ENCODE peak calls at places on chromosomes 12 and 14, in nine cellular contexts. One of them, this sample, is unnamed.
A peak's percentile ranks its signal among the peaks of the same experiment; 100 is the strongest.

GRCh38 chr12:3596703-3597472 is 105.9 kb downstream of the PRMT8 start:
- DNase-seq in PC-3: no peak
- DNase-seq in astrocyte: no peak
- DNase-seq in ovary: no peak
- DNase-seq in mesenchymal stem cell: no peak
- DNase-seq in upper lobe of right lung: peak; percentile 19
- DNase-seq in neural progenitor cell: no peak
- DNase-seq in cardiac muscle cell: no peak
- DNase-seq in sigmoid colon: peak; percentile 15
- DNase-seq in this sample: no peak

GRCh38 chr12:14057895-14058294 is 76.5 kb upstream of the GRIN2B start:
- DNase-seq in cardiac muscle cell: no peak
- DNase-seq in neural progenitor cell: no peak
- DNase-seq in ovary: no peak
- DNase-seq in mesenchymal stem cell: no peak
- DNase-seq in sigmoid colon: no peak
- DNase-seq in upper lobe of right lung: no peak
- DNase-seq in PC-3: no peak
- DNase-seq in astrocyte: no peak
- DNase-seq in this sample: no peak

GRCh38 chr12:57511588-57512325 is 8.6 kb downstream of the DDIT3 start:
- DNase-seq in neural progenitor cell: no peak
- DNase-seq in astrocyte: no peak
- DNase-seq in upper lobe of right lung: no peak
- DNase-seq in mesenchymal stem cell: no peak
- DNase-seq in cardiac muscle cell: no peak
- DNase-seq in sigmoid colon: no peak
- DNase-seq in ovary: no peak
- DNase-seq in PC-3: no peak
- DNase-seq in this sample: no peak

GRCh38 chr14:50542941-50543418 is 10.6 kb upstream of the MAP4K5 start:
- DNase-seq in neural progenitor cell: peak; percentile 66
- DNase-seq in astrocyte: peak; percentile 41
- DNase-seq in upper lobe of right lung: no peak
- DNase-seq in sigmoid colon: no peak
- DNase-seq in cardiac muscle cell: peak; percentile 50
- DNase-seq in mesenchymal stem cell: peak; percentile 51
- DNase-seq in ovary: no peak
- DNase-seq in PC-3: peak; percentile 87
- DNase-seq in this sample: peak; percentile 47

GRCh38 chr14:103501041-103501870 is 21.4 kb downstream of the CKB start:
- DNase-seq in sigmoid colon: peak; percentile 46
- DNase-seq in upper lobe of right lung: no peak
- DNase-seq in astrocyte: no peak
- DNase-seq in neural progenitor cell: no peak
- DNase-seq in cardiac muscle cell: no peak
- DNase-seq in PC-3: no peak
- DNase-seq in mesenchymal stem cell: no peak
- DNase-seq in ovary: no peak
- DNase-seq in this sample: no peak

GRCh38 chr12:121793501-121793835 is at the start of gene RHOF:
- DNase-seq in cardiac muscle cell: peak; percentile 51
- DNase-seq in neural progenitor cell: peak; percentile 80
- DNase-seq in sigmoid colon: no peak
- DNase-seq in upper lobe of right lung: peak; percentile 86
- DNase-seq in PC-3: peak; percentile 73
- DNase-seq in mesenchymal stem cell: no peak
- DNase-seq in ovary: peak; percentile 63
- DNase-seq in astrocyte: no peak
- DNase-seq in this sample: peak; percentile 47

GRCh38 chr14:94011795-94012194 is 14.3 kb upstream of the OTUB2 start:
- DNase-seq in upper lobe of right lung: no peak
- DNase-seq in ovary: no peak
- DNase-seq in astrocyte: peak; percentile 36
- DNase-seq in neural progenitor cell: no peak
- DNase-seq in cardiac muscle cell: peak; percentile 52
- DNase-seq in mesenchymal stem cell: peak; percentile 6
- DNase-seq in sigmoid colon: no peak
- DNase-seq in PC-3: no peak
- DNase-seq in this sample: no peak

GRCh38 chr12:49131973-49132461 is 822 bp upstream of the TUBA1B start:
- DNase-seq in upper lobe of right lung: no peak
- DNase-seq in neural progenitor cell: no peak
- DNase-seq in PC-3: peak; percentile 49
- DNase-seq in sigmoid colon: no peak
- DNase-seq in ovary: no peak
- DNase-seq in mesenchymal stem cell: peak; percentile 77
- DNase-seq in cardiac muscle cell: no peak
- DNase-seq in astrocyte: peak; percentile 47
- DNase-seq in this sample: no peak

GRCh38 chr14:31360919-31361662 is 59.3 kb downstream of the HEATR5A start:
- DNase-seq in ovary: no peak
- DNase-seq in cardiac muscle cell: no peak
- DNase-seq in neural progenitor cell: no peak
- DNase-seq in upper lobe of right lung: no peak
- DNase-seq in sigmoid colon: no peak
- DNase-seq in PC-3: peak; percentile 75
- DNase-seq in astrocyte: peak; percentile 64
- DNase-seq in mesenchymal stem cell: peak; percentile 17
- DNase-seq in this sample: no peak

GRCh38 chr12:29216266-29216665 is 67.2 kb downstream of the FAR2 start:
- DNase-seq in neural progenitor cell: no peak
- DNase-seq in PC-3: no peak
- DNase-seq in astrocyte: no peak
- DNase-seq in cardiac muscle cell: no peak
- DNase-seq in sigmoid colon: no peak
- DNase-seq in upper lobe of right lung: no peak
- DNase-seq in ovary: no peak
- DNase-seq in mesenchymal stem cell: no peak
- DNase-seq in this sample: no peak

GRCh38 chr14:52112336-52113018 is 43.6 kb upstream of the NID2 start:
- DNase-seq in PC-3: peak; percentile 91
- DNase-seq in cardiac muscle cell: no peak
- DNase-seq in ovary: no peak
- DNase-seq in astrocyte: peak; percentile 62
- DNase-seq in mesenchymal stem cell: peak; percentile 63
- DNase-seq in sigmoid colon: no peak
- DNase-seq in neural progenitor cell: no peak
- DNase-seq in upper lobe of right lung: no peak
- DNase-seq in this sample: no peak

GRCh38 chr12:123141615-123142517 is 9.0 kb downstream of the PITPNM2 start:
- DNase-seq in neural progenitor cell: peak; percentile 28
- DNase-seq in ovary: peak; percentile 84
- DNase-seq in sigmoid colon: peak; percentile 85
- DNase-seq in upper lobe of right lung: no peak
- DNase-seq in astrocyte: peak; percentile 90
- DNase-seq in mesenchymal stem cell: peak; percentile 90
- DNase-seq in PC-3: peak; percentile 73
- DNase-seq in cardiac muscle cell: no peak
- DNase-seq in this sample: peak; percentile 79

GRCh38 chr12:31655208-31655607 is 4.3 kb upstream of the ETFBKMT start:
- DNase-seq in sigmoid colon: no peak
- DNase-seq in ovary: no peak
- DNase-seq in PC-3: no peak
- DNase-seq in upper lobe of right lung: no peak
- DNase-seq in cardiac muscle cell: peak; percentile 46
- DNase-seq in neural progenitor cell: no peak
- DNase-seq in mesenchymal stem cell: no peak
- DNase-seq in astrocyte: no peak
- DNase-seq in this sample: no peak

GRCh38 chr12:24902521-24903304 is 46.2 kb downstream of the BCAT1 start:
- DNase-seq in PC-3: no peak
- DNase-seq in ovary: no peak
- DNase-seq in cardiac muscle cell: peak; percentile 45
- DNase-seq in neural progenitor cell: peak; percentile 78
- DNase-seq in upper lobe of right lung: peak; percentile 76
- DNase-seq in sigmoid colon: no peak
- DNase-seq in astrocyte: peak; percentile 40
- DNase-seq in mesenchymal stem cell: peak; percentile 65
- DNase-seq in this sample: peak; percentile 13

GRCh38 chr14:47674546-47675238 is 713 bp downstream of the MDGA2 start:
- DNase-seq in upper lobe of right lung: peak; percentile 50
- DNase-seq in astrocyte: no peak
- DNase-seq in PC-3: no peak
- DNase-seq in sigmoid colon: no peak
- DNase-seq in cardiac muscle cell: peak; percentile 48
- DNase-seq in mesenchymal stem cell: peak; percentile 44
- DNase-seq in ovary: no peak
- DNase-seq in neural progenitor cell: peak; percentile 65
- DNase-seq in this sample: no peak

GRCh38 chr14:95559203-95559602 is 24.4 kb downstream of the GLRX5 start:
- DNase-seq in upper lobe of right lung: peak; percentile 18
- DNase-seq in ovary: no peak
- DNase-seq in sigmoid colon: no peak
- DNase-seq in PC-3: no peak
- DNase-seq in mesenchymal stem cell: no peak
- DNase-seq in cardiac muscle cell: no peak
- DNase-seq in astrocyte: no peak
- DNase-seq in neural progenitor cell: no peak
- DNase-seq in this sample: no peak

GRCh38 chr14:103527408-103528157 is 1.4 kb upstream of the TRMT61A start:
- DNase-seq in upper lobe of right lung: no peak
- DNase-seq in mesenchymal stem cell: peak; percentile 57
- DNase-seq in cardiac muscle cell: no peak
- DNase-seq in astrocyte: no peak
- DNase-seq in sigmoid colon: no peak
- DNase-seq in ovary: no peak
- DNase-seq in neural progenitor cell: no peak
- DNase-seq in PC-3: no peak
- DNase-seq in this sample: no peak

GRCh38 chr12:65335021-65335714 is 56.7 kb downstream of the MSRB3 start:
- DNase-seq in neural progenitor cell: no peak
- DNase-seq in sigmoid colon: peak; percentile 65
- DNase-seq in PC-3: peak; percentile 60
- DNase-seq in ovary: peak; percentile 47
- DNase-seq in cardiac muscle cell: no peak
- DNase-seq in upper lobe of right lung: no peak
- DNase-seq in mesenchymal stem cell: peak; percentile 96
- DNase-seq in astrocyte: peak; percentile 87
- DNase-seq in this sample: no peak

GRCh38 chr14:78983126-78983525 is 813.0 kb downstream of the NRXN3 start:
- DNase-seq in astrocyte: peak; percentile 85
- DNase-seq in mesenchymal stem cell: no peak
- DNase-seq in sigmoid colon: no peak
- DNase-seq in ovary: no peak
- DNase-seq in cardiac muscle cell: no peak
- DNase-seq in neural progenitor cell: no peak
- DNase-seq in upper lobe of right lung: no peak
- DNase-seq in PC-3: no peak
- DNase-seq in this sample: no peak

GRCh38 chr12:1929985-1930815 is 11.7 kb upstream of the CACNA2D4 start:
- DNase-seq in ovary: no peak
- DNase-seq in PC-3: no peak
- DNase-seq in sigmoid colon: peak; percentile 46
- DNase-seq in astrocyte: no peak
- DNase-seq in neural progenitor cell: no peak
- DNase-seq in mesenchymal stem cell: no peak
- DNase-seq in upper lobe of right lung: peak; percentile 29
- DNase-seq in cardiac muscle cell: no peak
- DNase-seq in this sample: peak; percentile 28

GRCh38 chr14:58783801-58784511 is 146.2 kb downstream of the DACT1 start:
- DNase-seq in mesenchymal stem cell: no peak
- DNase-seq in PC-3: no peak
- DNase-seq in ovary: no peak
- DNase-seq in sigmoid colon: no peak
- DNase-seq in neural progenitor cell: no peak
- DNase-seq in cardiac muscle cell: no peak
- DNase-seq in astrocyte: peak; percentile 30
- DNase-seq in upper lobe of right lung: no peak
- DNase-seq in this sample: no peak

GRCh38 chr14:99793213-99794155 is at the start of gene EML1:
- DNase-seq in upper lobe of right lung: peak; percentile 92
- DNase-seq in ovary: peak; percentile 90
- DNase-seq in astrocyte: peak; percentile 52
- DNase-seq in mesenchymal stem cell: peak; percentile 79
- DNase-seq in PC-3: peak; percentile 80
- DNase-seq in cardiac muscle cell: peak; percentile 92
- DNase-seq in neural progenitor cell: peak; percentile 96
- DNase-seq in sigmoid colon: peak; percentile 93
- DNase-seq in this sample: peak; percentile 82

GRCh38 chr12:115451151-115451784 is 767.3 kb upstream of the TBX3 start:
- DNase-seq in mesenchymal stem cell: no peak
- DNase-seq in ovary: no peak
- DNase-seq in cardiac muscle cell: no peak
- DNase-seq in sigmoid colon: no peak
- DNase-seq in upper lobe of right lung: no peak
- DNase-seq in neural progenitor cell: no peak
- DNase-seq in PC-3: no peak
- DNase-seq in astrocyte: no peak
- DNase-seq in this sample: no peak
- H3K4me3 ChIP-seq in mesenchymal stem cell: peak overlapping the region; percentile 67
- H3K4me3 ChIP-seq in ovary: peak overlapping the region; percentile 22
- H3K4me3 ChIP-seq in cardiac muscle cell: peak overlapping the region; percentile 26
- H3K4me3 ChIP-seq in sigmoid colon: peak overlapping the region; percentile 40
- H3K4me3 ChIP-seq in upper lobe of right lung: peak overlapping the region; percentile 34
- H3K4me3 ChIP-seq in neural progenitor cell: peak overlapping the region; percentile 50
- H3K4me3 ChIP-seq in PC-3: peak overlapping the region; percentile 67
- H3K4me3 ChIP-seq in astrocyte: peak overlapping the region; percentile 58
- H3K4me3 ChIP-seq in this sample: no peak overlapping the region

DNA sequence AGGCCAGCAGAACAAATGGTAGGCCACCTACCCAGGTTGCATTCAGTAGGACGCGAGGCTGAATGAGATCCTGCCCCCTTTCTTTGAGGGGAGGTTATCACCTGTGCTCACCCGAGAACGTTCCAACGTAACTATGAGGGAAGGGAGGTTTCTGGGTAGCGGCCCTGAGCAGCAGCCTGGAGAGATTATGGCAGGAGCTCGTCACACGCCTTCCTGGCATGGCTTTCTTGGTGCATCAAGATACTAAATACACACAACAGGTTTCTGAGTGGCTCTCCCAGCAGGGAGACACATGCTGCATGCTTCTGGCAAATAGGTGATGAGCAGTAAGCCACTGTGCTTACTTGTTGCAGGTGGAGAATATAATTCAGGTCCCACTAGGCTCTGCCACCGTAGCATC is 147.7 kb downstream of the CALM1 start:
- DNase-seq in upper lobe of right lung: no peak
- DNase-seq in astrocyte: no peak
- DNase-seq in ovary: no peak
- DNase-seq in PC-3: no peak
- DNase-seq in mesenchymal stem cell: no peak
- DNase-seq in sigmoid colon: no peak
- DNase-seq in cardiac muscle cell: no peak
- DNase-seq in neural progenitor cell: no peak
- DNase-seq in this sample: no peak
- H3K27ac ChIP-seq in upper lobe of right lung: no peak overlapping the region
- H3K27ac ChIP-seq in astrocyte: no peak overlapping the region
- H3K27ac ChIP-seq in ovary: no peak overlapping the region
- H3K27ac ChIP-seq in PC-3: no peak overlapping the region
- H3K27ac ChIP-seq in mesenchymal stem cell: no peak overlapping the region
- H3K27ac ChIP-seq in sigmoid colon: peak overlapping the region; percentile 89
- H3K27ac ChIP-seq in cardiac muscle cell: no peak overlapping the region
- H3K27ac ChIP-seq in neural progenitor cell: no peak overlapping the region
- H3K27ac ChIP-seq in this sample: no peak overlapping the region

GRCh38 chr12:16349132-16349463 is 1.7 kb downstream of the MGST1 start:
- DNase-seq in astrocyte: peak; percentile 88
- DNase-seq in PC-3: peak; percentile 91
- DNase-seq in cardiac muscle cell: no peak
- DNase-seq in mesenchymal stem cell: peak; percentile 90
- DNase-seq in ovary: no peak
- DNase-seq in neural progenitor cell: peak; percentile 6
- DNase-seq in sigmoid colon: peak; percentile 88
- DNase-seq in upper lobe of right lung: no peak
- DNase-seq in this sample: peak; percentile 93
- H3K4me3 ChIP-seq in astrocyte: peak overlapping the region; percentile 62
- H3K4me3 ChIP-seq in PC-3: peak overlapping the region; percentile 93
- H3K4me3 ChIP-seq in cardiac muscle cell: peak overlapping the region; percentile 44
- H3K4me3 ChIP-seq in mesenchymal stem cell: peak overlapping the region; percentile 85
- H3K4me3 ChIP-seq in ovary: no peak overlapping the region
- H3K4me3 ChIP-seq in neural progenitor cell: peak overlapping the region; percentile 77
- H3K4me3 ChIP-seq in sigmoid colon: peak overlapping the region; percentile 49
- H3K4me3 ChIP-seq in upper lobe of right lung: peak overlapping the region; percentile 61
- H3K4me3 ChIP-seq in this sample: peak overlapping the region; percentile 3

GRCh38 chr14:75144944-75145343 is 18.1 kb upstream of the NEK9 start:
- DNase-seq in astrocyte: no peak
- DNase-seq in neural progenitor cell: no peak
- DNase-seq in upper lobe of right lung: no peak
- DNase-seq in ovary: no peak
- DNase-seq in mesenchymal stem cell: peak; percentile 67
- DNase-seq in sigmoid colon: no peak
- DNase-seq in cardiac muscle cell: no peak
- DNase-seq in PC-3: no peak
- DNase-seq in this sample: peak; percentile 40
- H3K27ac ChIP-seq in astrocyte: no peak overlapping the region
- H3K27ac ChIP-seq in neural progenitor cell: no peak overlapping the region
- H3K27ac ChIP-seq in upper lobe of right lung: peak overlapping the region; percentile 24
- H3K27ac ChIP-seq in ovary: no peak overlapping the region
- H3K27ac ChIP-seq in mesenchymal stem cell: no peak overlapping the region
- H3K27ac ChIP-seq in sigmoid colon: peak overlapping the region; percentile 84
- H3K27ac ChIP-seq in cardiac muscle cell: no peak overlapping the region
- H3K27ac ChIP-seq in PC-3: no peak overlapping the region
- H3K27ac ChIP-seq in this sample: no peak overlapping the region

This sample was measured in adrenal gland.